ENCODE peak calls at places on chromosomes 16 and 17, in six cellular contexts. H, F, J, D, R and K are unnamed samples.

GRCh38 chr17:49516190-49516589 is 21.1 kb downstream of the NGFR start:
- DNase-seq in H (no peak), F (peak; percentile 51), J (no peak), D (no peak), R (no peak), K (no peak)

GRCh38 chr16:15757630-15758251 is 99.1 kb downstream of the MYH11 start:
- DNase-seq in H (no peak), F (no peak), J (no peak), D (no peak), R (peak; percentile 47), K (no peak)

GRCh38 chr17:10907370-10907769 is 69.5 kb upstream of the PIRT start:
- DNase-seq in H (peak; percentile 28), F (no peak), J (no peak), D (no peak), R (no peak), K (no peak)

GRCh38 chr16:56115817-56116576 is 75.3 kb upstream of the GNAO1 start:
- DNase-seq in H (no peak), F (no peak), J (no peak), D (no peak), R (no peak), K (no peak)

GRCh38 chr16:85398050-85398451 is 215.1 kb upstream of the GSE1 start:
- DNase-seq in H (peak; percentile 2), F (no peak), J (no peak), D (no peak), R (no peak), K (no peak)

GRCh38 chr17:83186226-83186625 is 106.8 kb downstream of the METRNL start:
- DNase-seq in H (no peak), F (no peak), J (no peak), D (peak; percentile 14), R (peak; percentile 42), K (no peak)

GRCh38 chr17:81930142-81931125 is 2.9 kb upstream of the MAFG start:
- DNase-seq in H (peak; percentile 11), F (no peak), J (no peak), D (peak; percentile 30), R (peak; percentile 79), K (no peak)

GRCh38 chr17:42453544-42453943 is 5.1 kb upstream of the ATP6V0A1 start:
- DNase-seq in H (no peak), F (no peak), J (no peak), D (no peak), R (no peak), K (no peak)

GRCh38 chr17:48672340-48672739 is 46.2 kb upstream of the HOXB9 start:
- DNase-seq in H (no peak), F (no peak), J (no peak), D (no peak), R (no peak), K (no peak)

GRCh38 chr17:1124896-1125774 is 54.6 kb downstream of the ABR start:
- DNase-seq in H (no peak), F (no peak), J (no peak), D (no peak), R (no peak), K (no peak)
- H3K27ac ChIP-seq in H (no peak overlapping the region), F (no peak overlapping the region), J (no peak overlapping the region), D (no peak overlapping the region), R (no peak overlapping the region), K (no peak overlapping the region)

DNA sequence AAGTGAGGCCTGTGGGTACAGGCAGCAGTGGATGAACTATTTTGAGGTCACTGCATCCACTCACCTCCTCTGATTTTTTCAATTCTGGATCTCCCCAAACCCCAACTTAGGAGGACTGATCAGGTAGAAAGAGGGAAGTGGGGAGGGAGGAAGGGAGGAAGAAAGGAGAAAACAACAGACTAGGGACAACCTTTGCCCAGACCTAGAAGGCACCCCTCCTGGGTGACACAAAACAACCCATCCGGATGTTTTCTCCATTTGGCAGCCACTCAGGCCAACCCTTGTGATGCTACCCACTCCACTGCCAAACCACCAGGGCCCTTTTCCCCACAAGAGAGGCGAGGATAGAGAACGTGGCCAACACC is 2.7 kb downstream of the ORMDL3 start:
- DNase-seq in H (no peak), F (no peak), J (no peak), D (no peak), R (peak; percentile 77), K (no peak)
- H3K27ac ChIP-seq in H (no peak overlapping the region), F (no peak overlapping the region), J (no peak overlapping the region), D (no peak overlapping the region), R (peak overlapping the region; percentile 95), K (peak overlapping the region; percentile 71)

GRCh38 chr16:1378087-1378803 is 26.5 kb downstream of the GNPTG start:
- DNase-seq in H (no peak), F (no peak), J (no peak), D (no peak), R (no peak), K (no peak)

GRCh38 chr16:1378804-1379053 is 27.0 kb downstream of the GNPTG start:
- DNase-seq in H (no peak), F (no peak), J (no peak), D (no peak), R (no peak), K (no peak)

GRCh38 chr16:1380195-1380594 is 28.5 kb downstream of the GNPTG start:
- DNase-seq in H (no peak), F (no peak), J (no peak), D (no peak), R (no peak), K (no peak)

GRCh38 chr16:1379863-1380174 is 28.1 kb downstream of the GNPTG start:
- DNase-seq in H (no peak), F (no peak), J (no peak), D (no peak), R (no peak), K (no peak)

DNA sequence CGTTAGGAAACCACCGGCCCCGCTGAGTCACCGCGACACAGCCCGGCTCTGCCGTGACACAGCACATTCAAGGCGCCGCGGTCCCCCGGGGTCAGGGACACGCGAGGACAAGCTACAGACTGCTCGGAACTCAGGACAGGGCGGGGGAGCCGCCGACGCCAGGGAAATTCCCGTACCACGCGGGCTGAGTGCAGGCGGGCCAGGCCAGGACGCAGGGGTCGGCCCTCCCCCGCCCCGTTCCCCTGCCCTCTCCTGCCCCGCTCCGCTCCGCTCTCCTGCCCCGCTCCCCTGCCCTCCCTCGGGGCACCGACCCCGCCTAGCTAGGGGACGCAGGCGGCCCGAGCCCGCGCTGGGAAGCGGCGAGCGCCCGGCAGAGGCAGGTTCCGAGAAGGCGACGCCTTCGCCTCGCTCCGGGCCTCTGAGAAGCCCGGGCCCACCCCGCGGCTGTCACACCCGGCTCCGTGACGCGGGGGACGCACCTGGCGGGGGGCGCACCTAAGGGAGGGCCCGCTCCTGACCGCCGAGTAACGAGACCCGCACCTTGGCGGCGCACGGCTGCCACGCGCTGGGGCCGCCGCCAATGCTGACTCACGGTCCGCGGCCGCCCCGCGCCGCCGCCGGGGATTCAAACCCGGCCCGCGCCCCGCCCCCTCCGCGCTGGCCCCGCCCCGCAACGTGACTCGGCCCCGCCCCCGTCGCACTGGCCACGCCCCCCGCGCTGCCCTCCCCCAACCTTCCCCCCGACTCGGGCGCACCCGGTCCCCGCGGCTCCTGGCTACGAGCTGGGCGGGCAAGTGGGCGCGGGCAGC is 27.5 kb downstream of the GNPTG start:
- DNase-seq in H (peak; percentile 88), F (peak; percentile 78), J (peak; percentile 71), D (peak; percentile 96), R (peak; percentile 93), K (peak; percentile 69)
- H3K27ac ChIP-seq in H (peak overlapping the region; percentile 86), F (peak overlapping the region; percentile 71), J (peak overlapping the region; percentile 79), D (peak overlapping the region; percentile 98), R (peak overlapping the region; percentile 52), K (no peak overlapping the region)

DNA sequence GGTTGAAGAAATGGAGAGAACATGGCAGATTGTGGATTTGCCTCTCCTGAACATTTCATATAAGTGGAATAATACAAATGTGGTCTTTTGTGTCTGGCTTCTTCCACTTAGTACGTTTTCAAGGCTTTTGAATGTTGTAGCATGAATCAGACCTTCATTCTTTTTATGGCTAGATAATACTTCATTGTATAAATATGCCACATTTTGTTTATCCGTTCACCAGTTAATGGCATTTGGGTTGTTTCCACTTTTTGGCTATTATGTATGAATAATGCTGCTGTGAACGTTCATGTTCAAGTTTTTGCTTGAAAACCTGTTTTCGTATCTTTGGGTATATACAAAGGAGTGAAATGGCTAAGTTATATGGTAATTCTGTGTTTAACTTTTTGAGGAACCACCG is 130.4 kb downstream of the TANC2 start:
- DNase-seq in H (no peak), F (no peak), J (no peak), D (no peak), R (no peak), K (no peak)
- H3K27ac ChIP-seq in H (no peak overlapping the region), F (no peak overlapping the region), J (no peak overlapping the region), D (no peak overlapping the region), R (no peak overlapping the region), K (no peak overlapping the region)

DNA sequence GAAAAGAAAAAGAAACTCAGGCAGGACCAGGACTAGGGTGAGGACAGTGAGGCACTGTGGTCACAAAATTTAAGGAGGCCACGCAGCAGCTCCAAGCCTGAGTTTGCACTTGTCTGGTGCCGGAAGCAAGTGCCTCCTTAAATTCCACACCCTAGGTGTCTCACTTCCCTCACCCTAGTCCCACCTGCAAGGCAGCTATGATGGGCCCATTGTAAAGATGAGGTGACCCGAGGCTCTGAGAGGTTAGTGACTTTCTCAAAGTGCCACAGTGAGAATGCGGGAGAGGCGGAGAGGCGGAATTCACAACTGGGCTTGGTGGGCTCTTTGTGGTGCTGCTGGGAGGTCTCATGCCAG is 21.5 kb upstream of the EEF2K start:
- DNase-seq in H (no peak), F (no peak), J (no peak), D (no peak), R (no peak), K (no peak)
- H3K27ac ChIP-seq in H (no peak overlapping the region), F (no peak overlapping the region), J (no peak overlapping the region), D (no peak overlapping the region), R (no peak overlapping the region), K (no peak overlapping the region)